ENCODE peak calls at places on chromosomes 6 and 20, in nine cellular contexts. N is brain microvascular endothelial cell, X is heart right ventricle, T is epithelial cell of esophagus, F is fibroblast of lung, E is tibial nerve, S is cardiac muscle cell, L is neural crest cell, V is ascending aorta. J is an unnamed sample.
A peak's percentile ranks its signal among the peaks of the same experiment; 100 is the strongest.

GRCh38 chr20:32332614-32333013 is 25.5 kb upstream of the ASXL1 start:
- DNase-seq in N (peak; percentile 61), X (no peak), T (peak; percentile 86), F (peak; percentile 25), E (no peak), S (peak; percentile 48), L (no peak), V (no peak), J (no peak)

GRCh38 chr6:7165736-7166296 is 58.1 kb downstream of the RREB1 start:
- DNase-seq in N (no peak), X (no peak), T (no peak), F (no peak), E (no peak), S (no peak), L (no peak), V (no peak), J (no peak)

GRCh38 chr6:163293286-163293685 is 121.2 kb upstream of the QKI start:
- DNase-seq in N (no peak), X (no peak), T (no peak), F (no peak), E (no peak), S (no peak), L (no peak), V (no peak), J (no peak)

GRCh38 chr6:143100429-143100828 is 39.7 kb downstream of the AIG1 start:
- DNase-seq in N (no peak), X (no peak), T (no peak), F (no peak), E (no peak), S (no peak), L (no peak), V (no peak), J (no peak)

GRCh38 chr20:17655286-17655651 is 26.8 kb downstream of the RRBP1 start:
- DNase-seq in N (peak; percentile 35), X (no peak), T (no peak), F (no peak), E (no peak), S (peak; percentile 61), L (no peak), V (no peak), J (no peak)

GRCh38 chr20:60170116-60170515 is 211.9 kb downstream of the CDH26 start:
- DNase-seq in N (no peak), X (no peak), T (no peak), F (no peak), E (no peak), S (no peak), L (no peak), V (no peak), J (no peak)

GRCh38 chr20:5077761-5078387 is 41.9 kb downstream of the PCNA start:
- DNase-seq in N (no peak), X (no peak), T (no peak), F (no peak), E (no peak), S (no peak), L (no peak), V (no peak), J (no peak)

GRCh38 chr6:143271024-143271423 is 179.5 kb downstream of the ADAT2 start:
- DNase-seq in N (peak; percentile 62), X (no peak), T (peak; percentile 88), F (peak; percentile 87), E (peak; percentile 36), S (peak; percentile 81), L (no peak), V (no peak), J (no peak)

GRCh38 chr6:3868544-3868943 is 19.4 kb downstream of the FAM50B start:
- DNase-seq in N (no peak), X (no peak), T (no peak), F (peak; percentile 47), E (no peak), S (peak; percentile 57), L (no peak), V (no peak), J (no peak)

GRCh38 chr6:24126586-24127192 is 674 bp downstream of the NRSN1 start:
- DNase-seq in N (peak; percentile 67), X (no peak), T (peak; percentile 74), F (peak; percentile 55), E (peak; percentile 20), S (peak; percentile 66), L (peak; percentile 70), V (no peak), J (peak; percentile 79)

GRCh38 chr6:126539022-126539421 is 199.1 kb downstream of the CENPW start:
- DNase-seq in N (peak; percentile 86), X (no peak), T (peak; percentile 81), F (peak; percentile 67), E (no peak), S (peak; percentile 37), L (no peak), V (no peak), J (no peak)

GRCh38 chr20:37868998-37869861 is 33.7 kb upstream of the VSTM2L start:
- DNase-seq in N (no peak), X (no peak), T (no peak), F (no peak), E (no peak), S (no peak), L (no peak), V (no peak), J (no peak)

GRCh38 chr6:44837741-44838140 is 450.2 kb downstream of the CDC5L start:
- DNase-seq in N (no peak), X (no peak), T (no peak), F (no peak), E (no peak), S (peak; percentile 42), L (no peak), V (no peak), J (no peak)

GRCh38 chr6:44855562-44856494 is 468.3 kb downstream of the CDC5L start:
- DNase-seq in N (peak; percentile 3), X (no peak), T (no peak), F (peak; percentile 70), E (no peak), S (peak; percentile 87), L (no peak), V (no peak), J (no peak)

DNA sequence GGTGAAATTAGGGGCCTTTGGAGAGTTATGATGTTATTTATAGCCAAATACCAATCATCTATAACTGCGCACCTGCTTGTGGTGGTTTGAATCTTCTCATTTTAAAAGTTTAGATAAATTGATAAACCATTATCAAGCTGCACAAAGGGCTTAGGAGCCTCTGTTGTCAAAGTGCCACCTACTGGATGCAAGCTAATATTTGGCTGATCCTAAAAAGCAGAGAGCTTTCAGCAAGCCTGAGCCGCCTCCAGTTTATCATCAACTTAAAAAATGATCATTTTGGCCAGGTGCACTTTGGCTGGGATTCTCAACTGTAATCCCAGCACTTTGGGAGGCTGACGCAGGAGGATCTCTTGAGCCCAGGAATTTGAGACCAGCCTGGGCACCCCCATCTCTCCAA is 58.5 kb upstream of the ATXN1 start:
- DNase-seq in N (no peak), X (no peak), T (peak; percentile 45), F (peak; percentile 52), E (no peak), S (no peak), L (no peak), V (no peak), J (no peak)
- TF ChIP-seq CTCF in N (peak; percentile 64), X (peak; percentile 41), T (peak; percentile 59), F (peak; percentile 21), E (no peak), S (peak; percentile 19), L (peak; percentile 30), V (no peak), J (no peak)

DNA sequence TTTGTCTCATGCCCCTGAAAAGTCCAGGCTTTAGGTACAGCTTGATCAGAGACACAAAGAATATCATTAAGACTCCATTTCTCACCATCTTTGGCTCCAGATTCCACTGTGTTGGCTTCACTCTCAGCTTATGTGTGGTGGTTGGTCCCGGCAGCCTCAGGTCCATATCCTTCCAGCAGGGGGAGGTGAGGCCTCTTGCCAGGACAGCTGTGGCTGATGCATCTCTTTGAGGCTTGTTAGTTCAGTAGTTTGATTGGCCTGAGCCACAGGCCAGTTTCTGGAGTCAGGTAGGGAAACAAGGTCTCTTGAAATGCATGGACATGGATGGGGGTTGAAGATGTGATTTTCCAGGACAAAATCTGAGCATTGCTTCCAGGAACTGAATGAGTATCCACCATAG is 62.4 kb downstream of the JAG1 start:
- DNase-seq in N (peak; percentile 78), X (peak; percentile 48), T (peak; percentile 70), F (peak; percentile 50), E (no peak), S (peak; percentile 65), L (no peak), V (no peak), J (no peak)
- TF ChIP-seq CTCF in N (peak; percentile 81), X (peak; percentile 69), T (peak; percentile 53), F (peak; percentile 58), E (no peak), S (peak; percentile 55), L (peak; percentile 56), V (no peak), J (peak; percentile 18)

GRCh38 chr20:43404880-43405279 is 52.8 kb upstream of the SRSF6 start:
- DNase-seq in N (no peak), X (no peak), T (peak; percentile 13), F (no peak), E (no peak), S (peak; percentile 27), L (no peak), V (no peak), J (no peak)

DNA sequence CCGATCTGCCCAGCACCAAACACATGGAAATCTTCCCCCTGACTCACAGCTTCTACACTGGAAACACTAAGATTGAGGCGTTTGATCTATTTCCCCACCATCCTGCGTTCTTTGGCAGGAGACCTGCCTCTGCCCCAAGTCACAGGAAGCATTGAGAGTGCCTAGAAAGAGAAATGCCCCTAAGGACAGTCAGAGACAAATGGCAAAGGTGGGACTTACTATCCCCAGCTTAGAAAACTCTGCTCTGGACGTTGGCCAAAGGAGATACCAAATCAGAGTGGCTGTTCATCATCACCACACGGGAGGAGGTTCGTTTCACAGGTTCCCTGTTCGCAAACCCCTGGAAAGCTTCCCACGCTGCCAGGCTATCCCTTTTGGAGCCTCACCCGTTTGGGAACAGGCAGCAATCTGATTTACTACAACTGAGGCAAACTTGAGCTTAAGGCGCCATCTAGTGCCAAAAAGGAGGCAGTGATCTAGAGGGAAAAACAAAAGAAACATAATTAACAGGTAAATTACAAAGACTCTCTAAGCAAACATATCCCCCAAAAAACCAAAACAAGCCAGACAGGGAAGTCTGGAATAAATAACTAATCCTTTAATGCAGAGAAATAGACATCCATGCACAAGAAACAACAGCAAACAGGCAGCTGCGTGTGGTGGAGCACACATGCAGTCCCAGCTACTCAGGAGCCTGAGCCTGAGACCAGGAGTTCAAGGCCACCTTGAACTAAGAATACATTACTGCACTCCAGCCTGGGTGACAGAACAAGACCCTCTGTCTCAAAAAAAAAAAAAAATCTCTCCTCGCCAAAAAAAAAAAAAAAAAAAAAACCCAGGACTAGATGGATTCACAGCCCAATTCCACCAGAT is 48.4 kb upstream of the SRSF6 start:
- DNase-seq in N (peak; percentile 36), X (no peak), T (peak; percentile 51), F (peak; percentile 59), E (no peak), S (peak; percentile 74), L (peak; percentile 10), V (no peak), J (no peak)
- TF ChIP-seq CTCF in N (peak; percentile 68), X (peak; percentile 38), T (peak; percentile 53), F (peak; percentile 75), E (no peak), S (peak; percentile 78), L (peak; percentile 77), V (no peak), J (peak; percentile 19)

DNA sequence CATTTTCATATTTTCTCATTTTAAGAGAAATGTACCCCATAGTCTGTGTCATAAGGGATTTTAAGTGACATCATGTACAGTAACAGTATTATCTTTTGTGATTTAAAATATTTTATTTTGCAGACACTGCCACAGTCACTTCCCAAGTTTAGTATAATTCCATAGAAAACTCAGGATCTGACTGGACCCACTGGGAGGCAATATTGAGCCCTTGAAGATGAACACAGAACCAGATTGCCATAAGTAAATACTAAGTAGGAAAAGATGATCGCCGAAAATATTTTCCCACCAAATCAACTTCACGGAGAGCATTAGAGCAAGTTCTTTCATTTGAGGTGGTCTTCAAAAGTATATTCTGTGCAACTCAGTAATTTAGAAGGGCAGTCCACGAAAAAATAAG is 17.6 kb upstream of the PKHD1 start:
- DNase-seq in N (no peak), X (no peak), T (no peak), F (no peak), E (no peak), S (no peak), L (no peak), V (no peak), J (no peak)
- TF ChIP-seq CTCF in N (no peak), X (no peak), T (no peak), F (no peak), E (no peak), S (no peak), L (no peak), V (no peak), J (no peak)